ENCODE peak calls at places on chromosomes 11 and 22, in nine cellular contexts. One of them, this sample, is unnamed.

GRCh38 chr22:34072585-34072984 is 152.3 kb upstream of the LARGE1 start:
- DNase-seq in retinal pigment epithelial cell: no peak
- DNase-seq in GM12865: no peak
- DNase-seq in astrocyte of the cerebellum: no peak
- DNase-seq in lung: no peak
- DNase-seq in fibroblast of the aortic adventitia: no peak
- DNase-seq in spleen: no peak
- DNase-seq in mucosa of descending colon: no peak
- DNase-seq in prostate gland: no peak
- DNase-seq in this sample: no peak

GRCh38 chr11:117643606-117644300 is 153.3 kb downstream of the DSCAML1 start:
- DNase-seq in retinal pigment epithelial cell: no peak
- DNase-seq in GM12865: no peak
- DNase-seq in astrocyte of the cerebellum: no peak
- DNase-seq in lung: no peak
- DNase-seq in fibroblast of the aortic adventitia: no peak
- DNase-seq in spleen: peak
- DNase-seq in mucosa of descending colon: no peak
- DNase-seq in prostate gland: no peak
- DNase-seq in this sample: no peak

GRCh38 chr11:31340903-31341572 is 28.5 kb downstream of the DCDC1 start:
- DNase-seq in retinal pigment epithelial cell: no peak
- DNase-seq in GM12865: peak
- DNase-seq in astrocyte of the cerebellum: peak
- DNase-seq in lung: no peak
- DNase-seq in fibroblast of the aortic adventitia: peak
- DNase-seq in spleen: no peak
- DNase-seq in mucosa of descending colon: no peak
- DNase-seq in prostate gland: no peak
- DNase-seq in this sample: no peak

GRCh38 chr11:119996556-119996955 is 141.4 kb downstream of the TRIM29 start:
- DNase-seq in retinal pigment epithelial cell: no peak
- DNase-seq in GM12865: no peak
- DNase-seq in astrocyte of the cerebellum: no peak
- DNase-seq in lung: no peak
- DNase-seq in fibroblast of the aortic adventitia: no peak
- DNase-seq in spleen: no peak
- DNase-seq in mucosa of descending colon: no peak
- DNase-seq in prostate gland: no peak
- DNase-seq in this sample: no peak

GRCh38 chr22:41345807-41346335 is 35.9 kb upstream of the TEF start:
- DNase-seq in retinal pigment epithelial cell: no peak
- DNase-seq in GM12865: no peak
- DNase-seq in astrocyte of the cerebellum: no peak
- DNase-seq in lung: no peak
- DNase-seq in fibroblast of the aortic adventitia: no peak
- DNase-seq in spleen: no peak
- DNase-seq in mucosa of descending colon: no peak
- DNase-seq in prostate gland: no peak
- DNase-seq in this sample: no peak

GRCh38 chr11:74639533-74639932 is 47.2 kb downstream of the POLD3 start:
- DNase-seq in retinal pigment epithelial cell: no peak
- DNase-seq in GM12865: no peak
- DNase-seq in astrocyte of the cerebellum: no peak
- DNase-seq in lung: no peak
- DNase-seq in fibroblast of the aortic adventitia: no peak
- DNase-seq in spleen: no peak
- DNase-seq in mucosa of descending colon: no peak
- DNase-seq in prostate gland: no peak
- DNase-seq in this sample: no peak

GRCh38 chr11:33692013-33692504 is 8.6 kb downstream of the C11orf91 start:
- DNase-seq in retinal pigment epithelial cell: peak
- DNase-seq in GM12865: peak
- DNase-seq in astrocyte of the cerebellum: peak
- DNase-seq in lung: peak
- DNase-seq in fibroblast of the aortic adventitia: peak
- DNase-seq in spleen: no peak
- DNase-seq in mucosa of descending colon: no peak
- DNase-seq in prostate gland: peak
- DNase-seq in this sample: peak

GRCh38 chr11:105673089-105673488 is 63.2 kb downstream of the GRIA4 start:
- DNase-seq in retinal pigment epithelial cell: peak
- DNase-seq in GM12865: peak
- DNase-seq in astrocyte of the cerebellum: peak
- DNase-seq in lung: no peak
- DNase-seq in fibroblast of the aortic adventitia: peak
- DNase-seq in spleen: no peak
- DNase-seq in mucosa of descending colon: no peak
- DNase-seq in prostate gland: peak
- DNase-seq in this sample: no peak

GRCh38 chr11:67345949-67346819 is 7.2 kb downstream of the POLD4 start:
- DNase-seq in retinal pigment epithelial cell: no peak
- DNase-seq in GM12865: peak
- DNase-seq in astrocyte of the cerebellum: no peak
- DNase-seq in lung: peak
- DNase-seq in fibroblast of the aortic adventitia: peak
- DNase-seq in spleen: no peak
- DNase-seq in mucosa of descending colon: no peak
- DNase-seq in prostate gland: peak
- DNase-seq in this sample: no peak

GRCh38 chr11:120172054-120172881 is 34.4 kb upstream of the TRIM29 start:
- DNase-seq in retinal pigment epithelial cell: no peak
- DNase-seq in GM12865: peak
- DNase-seq in astrocyte of the cerebellum: peak
- DNase-seq in lung: peak
- DNase-seq in fibroblast of the aortic adventitia: peak
- DNase-seq in spleen: no peak
- DNase-seq in mucosa of descending colon: peak
- DNase-seq in prostate gland: peak
- DNase-seq in this sample: no peak

GRCh38 chr11:102530558-102530957 is at the start of gene MMP7:
- DNase-seq in retinal pigment epithelial cell: peak
- DNase-seq in GM12865: no peak
- DNase-seq in astrocyte of the cerebellum: no peak
- DNase-seq in lung: no peak
- DNase-seq in fibroblast of the aortic adventitia: peak
- DNase-seq in spleen: no peak
- DNase-seq in mucosa of descending colon: peak
- DNase-seq in prostate gland: no peak
- DNase-seq in this sample: peak

GRCh38 chr11:85742873-85743275 is 56.9 kb upstream of the CCDC89 start:
- DNase-seq in retinal pigment epithelial cell: no peak
- DNase-seq in GM12865: no peak
- DNase-seq in astrocyte of the cerebellum: no peak
- DNase-seq in lung: no peak
- DNase-seq in fibroblast of the aortic adventitia: no peak
- DNase-seq in spleen: no peak
- DNase-seq in mucosa of descending colon: no peak
- DNase-seq in prostate gland: peak
- DNase-seq in this sample: no peak

GRCh38 chr22:24951942-24952836 is at the start of gene KIAA1671:
- DNase-seq in retinal pigment epithelial cell: no peak
- DNase-seq in GM12865: peak
- DNase-seq in astrocyte of the cerebellum: no peak
- DNase-seq in lung: peak
- DNase-seq in fibroblast of the aortic adventitia: peak
- DNase-seq in spleen: peak
- DNase-seq in mucosa of descending colon: peak
- DNase-seq in prostate gland: peak
- DNase-seq in this sample: no peak
- TF ChIP-seq CTCF in retinal pigment epithelial cell: peak
- TF ChIP-seq CTCF in GM12865: peak
- TF ChIP-seq CTCF in astrocyte of the cerebellum: peak
- TF ChIP-seq CTCF in lung: peak
- TF ChIP-seq CTCF in fibroblast of the aortic adventitia: peak
- TF ChIP-seq CTCF in spleen: peak
- TF ChIP-seq CTCF in mucosa of descending colon: peak
- TF ChIP-seq CTCF in prostate gland: peak
- TF ChIP-seq CTCF in this sample: peak

GRCh38 chr22:39933741-39934140 is 26.5 kb upstream of the TMA7B start:
- DNase-seq in retinal pigment epithelial cell: no peak
- DNase-seq in GM12865: peak
- DNase-seq in astrocyte of the cerebellum: no peak
- DNase-seq in lung: no peak
- DNase-seq in fibroblast of the aortic adventitia: no peak
- DNase-seq in spleen: no peak
- DNase-seq in mucosa of descending colon: no peak
- DNase-seq in prostate gland: no peak
- DNase-seq in this sample: no peak
- H3K4me3 ChIP-seq in retinal pigment epithelial cell: no peak
- H3K4me3 ChIP-seq in GM12865: no peak
- H3K4me3 ChIP-seq in astrocyte of the cerebellum: no peak
- H3K4me3 ChIP-seq in lung: no peak
- H3K4me3 ChIP-seq in fibroblast of the aortic adventitia: no peak
- H3K4me3 ChIP-seq in spleen: no peak
- H3K4me3 ChIP-seq in mucosa of descending colon: no peak
- H3K4me3 ChIP-seq in prostate gland: no peak
- H3K4me3 ChIP-seq in this sample: no peak

GRCh38 chr22:19467912-19468311 is 11.1 kb downstream of the UFD1 start:
- DNase-seq in retinal pigment epithelial cell: no peak
- DNase-seq in GM12865: no peak
- DNase-seq in astrocyte of the cerebellum: no peak
- DNase-seq in lung: no peak
- DNase-seq in fibroblast of the aortic adventitia: no peak
- DNase-seq in spleen: no peak
- DNase-seq in mucosa of descending colon: no peak
- DNase-seq in prostate gland: no peak
- DNase-seq in this sample: no peak
- TF ChIP-seq CTCF in retinal pigment epithelial cell: no peak
- TF ChIP-seq CTCF in GM12865: no peak
- TF ChIP-seq CTCF in astrocyte of the cerebellum: no peak
- TF ChIP-seq CTCF in lung: no peak
- TF ChIP-seq CTCF in fibroblast of the aortic adventitia: no peak
- TF ChIP-seq CTCF in spleen: no peak
- TF ChIP-seq CTCF in mucosa of descending colon: no peak
- TF ChIP-seq CTCF in prostate gland: no peak
- TF ChIP-seq CTCF in this sample: no peak

DNA sequence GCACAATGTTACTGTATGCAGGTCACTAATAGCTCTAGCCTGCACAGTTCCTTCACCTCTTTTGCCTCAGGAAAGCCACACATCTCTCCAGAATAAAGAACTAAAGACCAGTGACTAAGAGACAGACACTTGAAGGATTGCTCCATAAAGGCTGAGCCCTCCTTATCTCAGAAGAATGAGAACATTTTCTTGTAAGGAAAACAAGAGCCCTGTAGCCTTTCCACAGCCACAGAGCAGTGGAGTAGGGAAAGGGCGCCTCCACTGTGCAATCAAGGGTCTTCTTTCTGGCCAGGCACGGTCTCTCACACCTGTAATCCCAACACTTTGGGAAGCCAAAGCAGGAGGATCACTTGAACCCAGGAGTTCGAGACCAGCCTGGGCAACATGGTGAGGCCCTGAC is 202.6 kb upstream of the TMEM45B start:
- DNase-seq in retinal pigment epithelial cell: no peak
- DNase-seq in GM12865: no peak
- DNase-seq in astrocyte of the cerebellum: no peak
- DNase-seq in lung: no peak
- DNase-seq in fibroblast of the aortic adventitia: peak
- DNase-seq in spleen: no peak
- DNase-seq in mucosa of descending colon: no peak
- DNase-seq in prostate gland: no peak
- DNase-seq in this sample: no peak
- H3K4me3 ChIP-seq in retinal pigment epithelial cell: no peak
- H3K4me3 ChIP-seq in GM12865: no peak
- H3K4me3 ChIP-seq in astrocyte of the cerebellum: no peak
- H3K4me3 ChIP-seq in lung: no peak
- H3K4me3 ChIP-seq in fibroblast of the aortic adventitia: no peak
- H3K4me3 ChIP-seq in spleen: no peak
- H3K4me3 ChIP-seq in mucosa of descending colon: no peak
- H3K4me3 ChIP-seq in prostate gland: no peak
- H3K4me3 ChIP-seq in this sample: no peak

GRCh38 chr11:22670803-22671202 is 4.4 kb downstream of the GAS2 start:
- DNase-seq in retinal pigment epithelial cell: no peak
- DNase-seq in GM12865: peak
- DNase-seq in astrocyte of the cerebellum: no peak
- DNase-seq in lung: no peak
- DNase-seq in fibroblast of the aortic adventitia: peak
- DNase-seq in spleen: no peak
- DNase-seq in mucosa of descending colon: no peak
- DNase-seq in prostate gland: no peak
- DNase-seq in this sample: no peak
- TF ChIP-seq CTCF in retinal pigment epithelial cell: peak
- TF ChIP-seq CTCF in GM12865: peak
- TF ChIP-seq CTCF in astrocyte of the cerebellum: no peak
- TF ChIP-seq CTCF in lung: no peak
- TF ChIP-seq CTCF in fibroblast of the aortic adventitia: peak
- TF ChIP-seq CTCF in spleen: no peak
- TF ChIP-seq CTCF in mucosa of descending colon: no peak
- TF ChIP-seq CTCF in prostate gland: no peak
- TF ChIP-seq CTCF in this sample: no peak

This sample was measured in BJ.